ENCODE peak calls at places on chromosomes 3 and 15, in four cellular contexts. B is HepG2, I is GM12878, G is K562. U is an unnamed sample.

GRCh38 chr3:116093374-116093773 is 351.9 kb downstream of the LSAMP start:
- DNase-seq in G (no peak), B (no peak), I (no peak), U (no peak)

GRCh38 chr3:44050867-44051266 is 190.8 kb upstream of the TOPAZ1 start:
- DNase-seq in I (no peak), B (no peak), G (no peak), U (no peak)

GRCh38 chr3:172065967-172066762 is 26.8 kb downstream of the FNDC3B start:
- DNase-seq in G (no peak), B (peak; percentile 81), I (peak; percentile 21), U (peak; percentile 19)

GRCh38 chr3:162610261-162610660 is 1113.7 kb downstream of the OTOL1 start:
- DNase-seq in G (no peak), I (no peak), B (no peak), U (no peak)

GRCh38 chr3:882526-882925 is 210.3 kb upstream of the CNTN6 start:
- DNase-seq in G (no peak), B (no peak), I (no peak), U (no peak)

GRCh38 chr3:13477946-13478345 is 2.2 kb upstream of the HDAC11 start:
- DNase-seq in G (no peak), B (peak; percentile 49), I (no peak), U (no peak)

GRCh38 chr3:134743006-134743405 is 52.1 kb upstream of the EPHB1 start:
- DNase-seq in G (no peak), I (no peak), B (no peak), U (no peak)

GRCh38 chr3:195692361-195692700 is 28.4 kb upstream of the MUC20 start:
- DNase-seq in B (no peak), I (no peak), G (no peak), U (no peak)

DNA sequence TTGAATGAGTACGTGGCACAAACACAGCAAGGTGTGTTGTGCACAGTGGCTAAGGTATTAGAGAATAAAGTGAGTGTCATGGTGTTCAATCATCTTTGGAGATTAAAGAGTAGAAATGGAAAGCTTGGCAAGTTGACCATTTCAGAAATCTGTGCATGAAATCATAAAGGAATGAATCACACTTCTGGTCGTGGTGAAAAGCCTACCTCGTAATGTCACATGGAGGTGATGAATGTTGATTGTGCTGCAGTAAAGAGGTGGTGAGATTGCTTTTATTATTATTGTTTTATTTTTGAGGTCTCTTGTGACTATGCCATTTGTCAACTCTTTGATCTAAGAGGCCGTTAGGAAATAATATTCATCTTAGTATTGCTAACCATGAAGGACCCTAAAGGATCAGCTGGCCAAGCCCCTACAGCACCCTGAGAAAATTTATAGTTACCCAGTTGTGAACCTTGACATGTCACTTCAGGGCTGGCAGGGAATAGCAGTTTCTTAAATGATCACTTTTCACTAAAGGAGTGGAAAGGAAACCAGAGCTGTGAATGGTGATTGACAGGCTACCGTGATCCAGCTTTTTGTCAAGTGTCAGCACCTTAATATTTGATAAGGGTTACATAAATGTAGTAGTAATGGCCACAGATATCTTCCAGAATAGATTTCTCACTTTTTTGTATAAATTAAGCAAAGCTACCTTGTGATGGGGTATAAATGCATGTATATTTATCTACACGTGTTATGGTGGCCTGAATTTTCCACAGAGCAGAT is 203.9 kb downstream of the PTPRG start:
- DNase-seq in I (no peak), B (no peak), G (no peak), U (no peak)
- TF ChIP-seq KDM1A in I (no peak), B (no peak), G (no peak), U (no peak)

DNA sequence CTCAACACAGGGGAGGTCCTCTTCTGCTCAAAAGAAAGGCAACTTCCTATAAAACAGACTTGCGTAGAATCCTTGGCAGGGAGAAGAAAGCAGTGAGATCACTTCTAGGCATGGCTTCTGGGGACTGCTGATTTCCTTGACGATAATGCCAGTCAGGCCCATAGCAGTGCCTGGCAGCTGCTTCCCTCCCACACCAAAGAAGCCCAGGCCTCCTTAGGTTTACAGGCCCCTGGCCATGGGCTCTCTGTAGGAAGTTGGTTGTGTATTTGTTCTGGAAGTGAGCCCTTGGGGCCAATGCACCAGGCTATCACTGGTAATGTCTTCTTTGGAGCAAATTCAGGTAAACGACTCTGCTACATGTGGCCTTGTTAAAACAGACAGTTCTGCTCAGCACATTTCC is 89.3 kb downstream of the CCNL1 start:
- DNase-seq in I (no peak), B (no peak), G (no peak), U (no peak)
- TF ChIP-seq BHLHE40 in I (no peak), B (no peak), G (no peak), U (no peak)

GRCh38 chr15:88653200-88654064 is 14.6 kb downstream of the ISG20 start:
- DNase-seq in G (no peak), I (no peak), B (no peak), U (no peak)

GRCh38 chr15:88656760-88657221 is 18.0 kb downstream of the ISG20 start:
- DNase-seq in I (peak; percentile 56), G (no peak), B (no peak), U (no peak)

GRCh38 chr15:88655780-88656488 is 17.1 kb downstream of the ISG20 start:
- DNase-seq in I (no peak), G (no peak), B (no peak), U (no peak)

GRCh38 chr15:88654430-88655102 is 15.8 kb downstream of the ISG20 start:
- DNase-seq in B (no peak), I (no peak), G (no peak), U (no peak)

GRCh38 chr15:88655103-88655553 is 16.3 kb downstream of the ISG20 start:
- DNase-seq in G (no peak), B (no peak), I (no peak), U (no peak)
- TF ChIP-seq KDM1A in G (no peak), B (no peak), I (no peak), U (no peak)

GRCh38 chr3:31959951-31960792 is 20.9 kb downstream of the OSBPL10 start:
- DNase-seq in I (no peak), B (no peak), G (no peak), U (no peak)
- TF ChIP-seq BHLHE40 in I (no peak), B (no peak), G (no peak), U (no peak)

GRCh38 chr3:113533534-113533892 is 1.2 kb downstream of the SIDT1 start:
- DNase-seq in I (no peak), B (no peak), G (no peak), U (no peak)
- TF ChIP-seq KDM1A in I (no peak), B (no peak), G (no peak), U (no peak)

GRCh38 chr15:34618073-34618472 is 34.6 kb upstream of the GOLGA8B start:
- DNase-seq in G (no peak), B (no peak), I (no peak), U (no peak)
- TF ChIP-seq BHLHE40 in G (no peak), B (no peak), I (no peak), U (no peak)